ENCODE peak calls at places on chromosomes 11 and 22, in eight cellular contexts. X is activated CD4-positive, alpha-beta T cell treated with anti-CD3 and anti-CD28 coated beads for 24 hours; A is activated T-helper 9 cell treated with anti-CD3 and anti-CD28 coated beads, Interleukin-2, amount 50 U/mL, for 16 hours; U is HCT116; T is COR-L47; V is GM04504; N is fibroblast of pulmonary artery; S is HFFc6. M is an unnamed sample.

GRCh38 chr22:49398115-49398514 is 429.6 kb downstream of the BRD1 start:
- DNase-seq in U (no peak), V (no peak), T (no peak), X (no peak), A (no peak), S (no peak), N (no peak), M (no peak)

GRCh38 chr11:133897331-133897650 is 52.0 kb upstream of the SPATA19 start:
- DNase-seq in V (no peak), N (no peak), A (no peak), S (no peak), T (no peak), X (no peak), U (no peak), M (no peak)

GRCh38 chr11:62151737-62152102 is 27.9 kb downstream of the INCENP start:
- DNase-seq in X (no peak), V (no peak), U (no peak), T (no peak), S (no peak), A (no peak), N (no peak), M (no peak)

GRCh38 chr11:122509091-122509490 is 146.4 kb upstream of the UBASH3B start:
- DNase-seq in X (no peak), V (no peak), A (no peak), N (no peak), S (no peak), T (no peak), U (no peak), M (no peak)

GRCh38 chr11:130999992-131000770 is 83.9 kb upstream of the SNX19 start:
- DNase-seq in A (no peak), U (peak), T (no peak), X (no peak), N (peak), V (peak), S (peak), M (no peak)

GRCh38 chr22:41286639-41287091 is 678 bp upstream of the RANGAP1 start:
- DNase-seq in V (no peak), T (peak), X (no peak), N (peak), S (no peak), A (peak), U (no peak), M (no peak)

GRCh38 chr11:72688929-72689328 is 14.7 kb upstream of the PDE2A start:
- DNase-seq in S (no peak), T (no peak), A (no peak), V (no peak), X (no peak), N (no peak), U (no peak), M (no peak)

GRCh38 chr22:27125539-27125938 is 468.2 kb downstream of the MIAT start:
- DNase-seq in V (no peak), A (no peak), T (no peak), U (no peak), S (no peak), N (no peak), X (no peak), M (no peak)

GRCh38 chr11:65189191-65189590 is 7.5 kb downstream of the CAPN1 start:
- DNase-seq in A (no peak), S (no peak), T (no peak), V (no peak), N (no peak), U (no peak), X (no peak), M (no peak)